ENCODE peak calls at places on chromosome 21, in four cellular contexts. P is IMR-90, H is spleen, A is T-helper 9 cell. M is an unnamed sample.

GRCh38 chr21:45545691-45546531 is 3.7 kb upstream of the SLC19A1 start:
- DNase-seq in A (no peak), H (peak), P (no peak), M (no peak)

GRCh38 chr21:44375686-44376320 is 22.4 kb downstream of the TRPM2 start:
- DNase-seq in A (no peak), P (no peak), H (no peak), M (no peak)

GRCh38 chr21:36193200-36193599 is 36.6 kb downstream of the DOP1B start:
- DNase-seq in A (no peak), H (no peak), P (peak), M (no peak)

GRCh38 chr21:34886554-34887385 is 162.3 kb downstream of the RUNX1 start:
- DNase-seq in A (no peak), P (no peak), H (peak), M (no peak)

GRCh38 chr21:45126085-45126687 is 51.8 kb downstream of the ADARB1 start:
- DNase-seq in A (no peak), P (no peak), H (no peak), M (no peak)

GRCh38 chr21:39538453-39539042 is 74.2 kb upstream of the B3GALT5 start:
- DNase-seq in H (no peak), A (no peak), P (no peak), M (no peak)

GRCh38 chr21:43866233-43866632 is 1.2 kb downstream of the AGPAT3 start:
- DNase-seq in A (peak), H (peak), P (peak), M (no peak)

GRCh38 chr21:23394458-23394857 is 2212.8 kb downstream of the MRPL39 start:
- DNase-seq in H (no peak), P (no peak), A (no peak), M (no peak)

GRCh38 chr21:45543710-45544448 is 1.6 kb upstream of the SLC19A1 start:
- DNase-seq in H (peak), P (no peak), A (no peak), M (peak)

GRCh38 chr21:23101111-23101510 is 2102.9 kb downstream of the NCAM2 start:
- DNase-seq in A (no peak), H (no peak), P (no peak), M (no peak)

M was measured in natural killer cell.